ENCODE peak calls at places on chromosomes 6 and 20, in ten cellular contexts. Z is NCI-H345; M is NCI-H1417; B is substantia nigra; V is iPS-NIHi11; X is activated CD4-positive, alpha-beta T cell treated with anti-CD3 and anti-CD28 coated beads, Interleukin-2, amount 50 U/mL, for 24 hours; O is left cardiac atrium; F is breast epithelium; T is T-helper 9 cell; S is heart left ventricle. U is an unnamed sample.

GRCh38 chr6:90175627-90176538 is 120.8 kb downstream of the BACH2 start:
- DNase-seq in Z (no peak), M (no peak), B (no peak), V (no peak), X (no peak), O (no peak), F (peak; percentile 40), T (peak; percentile 21), S (no peak), U (no peak)

GRCh38 chr6:132070356-132070755 is 119.2 kb upstream of the CCN2 start:
- DNase-seq in Z (no peak), M (no peak), B (no peak), V (no peak), X (no peak), O (no peak), F (no peak), T (no peak), S (no peak), U (no peak)

GRCh38 chr6:11328613-11329247 is 96.3 kb upstream of the NEDD9 start:
- DNase-seq in Z (no peak), M (no peak), B (no peak), V (no peak), X (no peak), O (no peak), F (no peak), T (no peak), S (no peak), U (no peak)

GRCh38 chr6:5125152-5126006 is 40.2 kb downstream of the PPP1R3G start:
- DNase-seq in Z (no peak), M (no peak), B (no peak), V (no peak), X (no peak), O (no peak), F (no peak), T (no peak), S (no peak), U (peak; percentile 54)

GRCh38 chr20:17024513-17025105 is 202.2 kb upstream of the PCSK2 start:
- DNase-seq in Z (no peak), M (no peak), B (no peak), V (peak; percentile 84), X (no peak), O (no peak), F (no peak), T (no peak), S (no peak), U (peak; percentile 42)

GRCh38 chr20:61436674-61437279 is 184.7 kb downstream of the CDH4 start:
- DNase-seq in Z (no peak), M (peak; percentile 58), B (no peak), V (peak; percentile 81), X (no peak), O (no peak), F (peak; percentile 40), T (no peak), S (no peak), U (no peak)

GRCh38 chr6:142361765-142362540 is 60.1 kb downstream of the ADGRG6 start:
- DNase-seq in Z (no peak), M (no peak), B (no peak), V (no peak), X (no peak), O (no peak), F (no peak), T (no peak), S (no peak), U (no peak)

GRCh38 chr6:141580988-141581387 is 551.7 kb upstream of the GJE1 start:
- DNase-seq in Z (no peak), M (no peak), B (no peak), V (no peak), X (no peak), O (no peak), F (no peak), T (no peak), S (no peak), U (no peak)

GRCh38 chr20:6811262-6811661 is 43.8 kb downstream of the BMP2 start:
- DNase-seq in Z (no peak), M (no peak), B (no peak), V (no peak), X (no peak), O (no peak), F (no peak), T (no peak), S (no peak), U (no peak)

GRCh38 chr6:165799736-165800135 is 136.7 kb upstream of the PDE10A start:
- DNase-seq in Z (no peak), M (no peak), B (no peak), V (no peak), X (no peak), O (peak; percentile 33), F (no peak), T (no peak), S (peak; percentile 63), U (no peak)

GRCh38 chr6:106258726-106259125 is 66.8 kb downstream of the ATG5 start:
- DNase-seq in Z (no peak), M (no peak), B (no peak), V (no peak), X (no peak), O (no peak), F (no peak), T (no peak), S (no peak), U (no peak)

GRCh38 chr6:20364327-20364726 is 37.4 kb upstream of the E2F3 start:
- DNase-seq in Z (no peak), M (no peak), B (no peak), V (no peak), X (no peak), O (no peak), F (no peak), T (no peak), S (no peak), U (no peak)

GRCh38 chr6:131765081-131765852 is 42.6 kb upstream of the ENPP1 start:
- DNase-seq in Z (no peak), M (no peak), B (no peak), V (no peak), X (no peak), O (no peak), F (peak; percentile 56), T (no peak), S (no peak), U (no peak)

GRCh38 chr6:80789912-80790635 is 683.6 kb downstream of the BCKDHB start:
- DNase-seq in Z (no peak), M (no peak), B (no peak), V (no peak), X (no peak), O (no peak), F (no peak), T (no peak), S (no peak), U (no peak)

GRCh38 chr6:141618180-141618581 is 514.5 kb upstream of the GJE1 start:
- DNase-seq in Z (no peak), M (no peak), B (no peak), V (no peak), X (no peak), O (no peak), F (no peak), T (no peak), S (no peak), U (no peak)

GRCh38 chr6:145713746-145714145 is 21.6 kb downstream of the EPM2A start:
- DNase-seq in Z (no peak), M (no peak), B (no peak), V (no peak), X (no peak), O (no peak), F (no peak), T (no peak), S (no peak), U (no peak)

GRCh38 chr6:55822005-55822404 is 53.4 kb downstream of the BMP5 start:
- DNase-seq in Z (no peak), M (no peak), B (no peak), V (no peak), X (no peak), O (no peak), F (no peak), T (no peak), S (no peak), U (no peak)

GRCh38 chr6:22717906-22718305 is 148.5 kb downstream of the HDGFL1 start:
- DNase-seq in Z (peak; percentile 97), M (peak; percentile 93), B (no peak), V (no peak), X (no peak), O (no peak), F (no peak), T (no peak), S (no peak), U (no peak)

GRCh38 chr20:32823078-32823477 is 3.3 kb downstream of the MAPRE1 start:
- DNase-seq in Z (no peak), M (no peak), B (no peak), V (no peak), X (no peak), O (no peak), F (no peak), T (no peak), S (no peak), U (no peak)

U was measured in HCT116.